ENCODE peak calls at places on chromosome 11, in five cellular contexts. S is foreskin fibroblast; U is NCI-H1436; D is stimulated activated CD4-positive, alpha-beta T cell treated with anti-CD3 and anti-CD28 coated beads, Interleukin-4, amount 100 ng/mL, for 24 hours; X is AG10803. B is an unnamed sample.

GRCh38 chr11:78212586-78213371 is 24.1 kb downstream of the USP35 start:
- DNase-seq in S (peak), U (no peak), D (no peak), X (peak), B (no peak)

GRCh38 chr11:36376888-36377758 is 81.0 kb downstream of the PRR5L start:
- DNase-seq in S (peak), U (no peak), D (peak), X (peak), B (no peak)

GRCh38 chr11:69840371-69841169 is 21.4 kb upstream of the FGF3 start:
- DNase-seq in S (no peak), U (no peak), D (no peak), X (no peak), B (no peak)

GRCh38 chr11:78801161-78801884 is 226.7 kb upstream of the NARS2 start:
- DNase-seq in S (peak), U (no peak), D (no peak), X (peak), B (peak)

GRCh38 chr11:61514050-61514917 is 5.7 kb downstream of the LRRC10B start:
- DNase-seq in S (no peak), U (no peak), D (no peak), X (no peak), B (no peak)

GRCh38 chr11:19953909-19954308 is 206.4 kb downstream of the DBX1 start:
- DNase-seq in S (peak), U (no peak), D (no peak), X (peak), B (peak)

GRCh38 chr11:61699737-61700160 is 19.6 kb downstream of the DAGLA start:
- DNase-seq in S (no peak), U (no peak), D (no peak), X (no peak), B (peak)

GRCh38 chr11:13940611-13941256 is 21.8 kb upstream of the SPON1 start:
- DNase-seq in S (no peak), U (no peak), D (no peak), X (no peak), B (no peak)

GRCh38 chr11:98107736-98108135 is 913.0 kb upstream of the CNTN5 start:
- DNase-seq in S (no peak), U (no peak), D (no peak), X (no peak), B (peak)

GRCh38 chr11:46889689-46890475 is 28.5 kb downstream of the LRP4 start:
- DNase-seq in S (peak), U (peak), D (peak), X (peak), B (peak)

GRCh38 chr11:10388574-10388973 is 66.5 kb upstream of the AMPD3 start:
- DNase-seq in S (no peak), U (no peak), D (no peak), X (peak), B (no peak)